ENCODE peak calls at places on chromosomes 16 and 17, in ten cellular contexts. E, K, B, V, L, M, C, F, O and Z are unnamed samples.

GRCh38 chr17:29571486-29571882 is 3.0 kb downstream of the TP53I13 start:
- DNase-seq in E (no peak), K (peak), B (peak), V (no peak), L (no peak), M (no peak), C (peak), F (no peak), O (no peak), Z (no peak)

GRCh38 chr17:34378664-34379101 is 15.7 kb upstream of the CCL1 start:
- DNase-seq in E (no peak), K (no peak), B (no peak), V (no peak), L (no peak), M (no peak), C (no peak), F (no peak), O (no peak), Z (no peak)

GRCh38 chr16:69110406-69110805 is 5.0 kb downstream of the HAS3 start:
- DNase-seq in E (peak), K (no peak), B (no peak), V (no peak), L (no peak), M (no peak), C (no peak), F (no peak), O (no peak), Z (no peak)

GRCh38 chr17:30234954-30235353 is 543 bp downstream of the SLC6A4 start:
- DNase-seq in E (no peak), K (no peak), B (no peak), V (no peak), L (no peak), M (no peak), C (no peak), F (no peak), O (no peak), Z (no peak)

GRCh38 chr17:66727634-66728570 is 107.0 kb upstream of the CACNG5 start:
- DNase-seq in E (peak), K (peak), B (peak), V (peak), L (peak), M (peak), C (peak), F (peak), O (no peak), Z (peak)

GRCh38 chr17:41810659-41811548 is 845 bp downstream of the P3H4 start:
- DNase-seq in E (no peak), K (peak), B (peak), V (no peak), L (no peak), M (no peak), C (no peak), F (peak), O (no peak), Z (no peak)

GRCh38 chr17:74393323-74393942 is 26.1 kb downstream of the GPR142 start:
- DNase-seq in E (no peak), K (no peak), B (no peak), V (no peak), L (peak), M (no peak), C (no peak), F (peak), O (no peak), Z (no peak)

GRCh38 chr17:42131971-42132370 is 9.4 kb downstream of the HSPB9 start:
- DNase-seq in E (no peak), K (no peak), B (no peak), V (peak), L (peak), M (no peak), C (no peak), F (peak), O (no peak), Z (peak)

DNA sequence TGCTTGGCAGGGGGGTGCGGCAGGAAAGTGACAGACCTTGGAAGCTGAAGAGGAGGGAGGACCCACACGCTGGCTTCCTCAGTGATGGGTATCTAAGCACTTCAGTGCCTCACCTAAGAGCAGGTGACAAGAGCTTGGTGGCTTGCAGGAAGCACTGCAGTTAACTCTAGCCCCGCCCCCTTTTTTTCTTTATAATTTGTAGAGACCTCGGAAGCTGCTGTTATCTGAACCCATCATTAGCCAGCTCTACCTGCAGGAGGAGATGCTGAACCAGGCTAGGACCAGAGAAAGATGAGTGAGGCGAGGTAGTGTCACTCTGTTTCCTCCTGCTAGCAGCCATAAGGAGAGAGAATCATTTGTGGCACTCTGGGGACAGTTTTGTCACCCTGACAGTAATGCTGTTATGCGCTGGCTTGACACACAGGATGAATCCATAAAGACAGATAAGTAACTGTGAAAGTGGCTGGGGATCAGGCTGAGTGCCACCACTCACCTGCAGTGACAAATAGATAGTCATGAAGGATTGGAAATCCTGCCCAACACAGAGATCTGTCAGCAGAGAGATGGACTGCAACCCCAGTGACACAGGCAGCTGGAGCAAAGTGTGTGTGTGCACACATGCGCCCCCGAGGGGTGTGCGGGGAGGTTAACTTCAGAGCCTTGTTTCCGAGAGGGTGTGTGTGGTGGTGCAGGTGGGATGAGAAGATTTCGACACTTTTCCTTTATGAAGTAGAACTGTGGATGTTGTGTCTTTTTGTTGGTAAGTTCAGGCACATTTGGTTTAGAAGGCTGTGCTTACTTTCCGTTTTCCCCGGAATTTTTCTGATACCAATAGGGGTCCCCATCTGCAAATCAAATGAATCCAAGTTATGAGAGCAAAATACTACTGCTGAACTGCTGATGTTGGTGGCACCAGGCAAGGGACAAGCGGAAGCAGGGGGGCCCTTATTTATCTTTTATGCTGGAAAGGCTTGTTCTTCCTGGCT is 223.9 kb downstream of the IRX3 start:
- DNase-seq in E (no peak), K (no peak), B (no peak), V (no peak), L (no peak), M (no peak), C (no peak), F (no peak), O (no peak), Z (no peak)
- TF ChIP-seq CTCF in E (no peak), K (no peak), B (no peak), V (no peak), L (peak), M (no peak), C (no peak), F (peak), O (peak), Z (no peak)

GRCh38 chr16:29848420-29849297 is 14.4 kb downstream of the CDIPT start:
- DNase-seq in E (peak), K (peak), B (peak), V (peak), L (peak), M (peak), C (peak), F (peak), O (no peak), Z (peak)
- TF ChIP-seq CTCF in E (peak), K (peak), B (peak), V (peak), L (peak), M (peak), C (peak), F (peak), O (peak), Z (peak)

GRCh38 chr17:57955183-57955952 is at the start of gene CUEDC1:
- DNase-seq in E (peak), K (peak), B (peak), V (peak), L (peak), M (peak), C (peak), F (peak), O (no peak), Z (peak)
- TF ChIP-seq CTCF in E (peak), K (peak), B (no peak), V (no peak), L (peak), M (peak), C (no peak), F (no peak), O (peak), Z (peak)

GRCh38 chr17:37506678-37507077 is 17.0 kb downstream of the DUSP14 start:
- DNase-seq in E (no peak), K (no peak), B (peak), V (peak), L (peak), M (peak), C (no peak), F (peak), O (no peak), Z (peak)
- TF ChIP-seq CTCF in E (no peak), K (peak), B (peak), V (peak), L (peak), M (peak), C (peak), F (peak), O (peak), Z (peak)

GRCh38 chr16:53415504-53415903 is 18.8 kb upstream of the RBL2 start:
- DNase-seq in E (no peak), K (peak), B (peak), V (no peak), L (no peak), M (peak), C (no peak), F (no peak), O (no peak), Z (no peak)
- TF ChIP-seq CTCF in E (no peak), K (no peak), B (no peak), V (no peak), L (no peak), M (peak), C (no peak), F (no peak), O (no peak), Z (no peak)

DNA sequence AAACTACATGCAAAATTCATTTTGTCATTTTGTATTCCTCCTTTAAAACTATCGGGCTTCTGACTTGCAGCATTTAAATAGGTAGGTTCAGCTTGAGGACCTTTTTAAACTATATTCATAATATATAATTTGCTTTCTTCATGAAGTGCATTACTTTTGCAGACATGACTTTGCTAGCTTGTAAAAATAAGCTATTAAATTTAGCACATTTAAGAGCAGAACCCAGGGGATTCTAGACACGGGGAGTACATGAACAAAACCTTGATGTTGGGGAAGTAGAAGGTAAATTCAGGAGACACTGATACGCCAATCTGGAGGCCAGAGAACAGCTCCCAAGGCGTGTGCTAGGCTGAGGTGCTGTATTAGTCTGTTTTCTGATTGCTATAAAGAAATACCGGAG is 32.3 kb upstream of the NUDT7 start:
- DNase-seq in E (no peak), K (no peak), B (no peak), V (no peak), L (no peak), M (no peak), C (no peak), F (no peak), O (no peak), Z (no peak)
- TF ChIP-seq CTCF in E (no peak), K (no peak), B (no peak), V (no peak), L (no peak), M (no peak), C (no peak), F (no peak), O (no peak), Z (no peak)

GRCh38 chr17:81708739-81709185 is 3.3 kb upstream of the SLC25A10 start:
- DNase-seq in E (no peak), K (no peak), B (no peak), V (no peak), L (no peak), M (no peak), C (no peak), F (no peak), O (no peak), Z (no peak)

GRCh38 chr17:81713004-81713555 is 996 bp downstream of the SLC25A10 start:
- DNase-seq in E (no peak), K (no peak), B (no peak), V (no peak), L (no peak), M (no peak), C (no peak), F (peak), O (no peak), Z (no peak)

GRCh38 chr17:81712468-81713003 is 452 bp downstream of the SLC25A10 start:
- DNase-seq in E (no peak), K (peak), B (no peak), V (no peak), L (no peak), M (peak), C (peak), F (peak), O (no peak), Z (peak)

GRCh38 chr17:81711814-81712467 is at the start of gene SLC25A10:
- DNase-seq in E (peak), K (peak), B (peak), V (peak), L (peak), M (peak), C (peak), F (peak), O (no peak), Z (peak)

GRCh38 chr17:81710514-81711308 is 1.4 kb upstream of the SLC25A10 start:
- DNase-seq in E (no peak), K (peak), B (no peak), V (no peak), L (no peak), M (no peak), C (peak), F (peak), O (no peak), Z (no peak)
- TF ChIP-seq CTCF in E (no peak), K (no peak), B (no peak), V (no peak), L (no peak), M (no peak), C (no peak), F (no peak), O (no peak), Z (no peak)

GRCh38 chr16:73265124-73265838 is 217.4 kb upstream of the ZFHX3 start:
- DNase-seq in E (no peak), K (peak), B (peak), V (no peak), L (no peak), M (no peak), C (no peak), F (no peak), O (no peak), Z (no peak)

GRCh38 chr16:73262931-73263330 is 215.0 kb upstream of the ZFHX3 start:
- DNase-seq in E (no peak), K (no peak), B (no peak), V (no peak), L (no peak), M (no peak), C (no peak), F (no peak), O (no peak), Z (no peak)

GRCh38 chr16:73274140-73274539 is 226.2 kb upstream of the ZFHX3 start:
- DNase-seq in E (no peak), K (no peak), B (no peak), V (no peak), L (no peak), M (no peak), C (no peak), F (no peak), O (no peak), Z (no peak)

GRCh38 chr16:73268311-73268997 is 220.5 kb upstream of the ZFHX3 start:
- DNase-seq in E (no peak), K (peak), B (peak), V (no peak), L (peak), M (peak), C (no peak), F (peak), O (no peak), Z (no peak)
- TF ChIP-seq CTCF in E (no peak), K (no peak), B (no peak), V (no peak), L (peak), M (no peak), C (no peak), F (peak), O (peak), Z (peak)

GRCh38 chr16:1538804-1539520 is 5.5 kb downstream of the TMEM204 start:
- DNase-seq in E (no peak), K (no peak), B (peak), V (no peak), L (no peak), M (peak), C (no peak), F (no peak), O (no peak), Z (no peak)
- TF ChIP-seq CTCF in E (no peak), K (no peak), B (peak), V (no peak), L (no peak), M (peak), C (no peak), F (no peak), O (no peak), Z (no peak)

GRCh38 chr16:71547168-71547567 is 20.9 kb downstream of the CHST4 start:
- DNase-seq in E (no peak), K (no peak), B (no peak), V (no peak), L (no peak), M (no peak), C (no peak), F (no peak), O (no peak), Z (no peak)

GRCh38 chr16:71536752-71537499 is 10.7 kb downstream of the CHST4 start:
- DNase-seq in E (no peak), K (no peak), B (no peak), V (no peak), L (no peak), M (no peak), C (no peak), F (no peak), O (no peak), Z (no peak)

GRCh38 chr16:71537643-71538042 is 11.4 kb downstream of the CHST4 start:
- DNase-seq in E (no peak), K (peak), B (peak), V (peak), L (peak), M (peak), C (peak), F (peak), O (peak), Z (peak)

GRCh38 chr16:71542377-71542776 is 16.2 kb downstream of the CHST4 start:
- DNase-seq in E (peak), K (peak), B (peak), V (peak), L (no peak), M (peak), C (peak), F (peak), O (no peak), Z (no peak)
- TF ChIP-seq CTCF in E (peak), K (no peak), B (peak), V (peak), L (peak), M (peak), C (peak), F (peak), O (peak), Z (peak)